ENCODE peak calls at places on chromosome 10, in seven cellular contexts. One of them, this sample, is unnamed.

GRCh38 chr10:44966129-44966815 is 6.7 kb downstream of the RASSF4 start:
- DNase-seq in stimulated activated CD8-positive, alpha-beta memory T cell treated with anti-CD3 and anti-CD28 coated beads, Interleukin-12 subunit alpha, Interleukin-12 subunit beta, amount 100 ng/mL, for 4 hours: no peak
- DNase-seq in NCI-H1105: no peak
- DNase-seq in Right ventricle myocardium superior: no peak
- DNase-seq in activated CD4-positive, CD25-positive, alpha-beta regulatory T cell treated with anti-CD3 and anti-CD28 coated beads, Interleukin-2, amount 50 U/mL, for 16 hours: no peak
- DNase-seq in NCI-H2029 treated with DMSO at 0.1 percent for 48 hours: no peak
- DNase-seq in NCI-H82: no peak
- DNase-seq in this sample: no peak

GRCh38 chr10:133356549-133356948 is 1.3 kb downstream of the FUOM start:
- DNase-seq in NCI-H82: no peak
- DNase-seq in activated CD4-positive, CD25-positive, alpha-beta regulatory T cell treated with anti-CD3 and anti-CD28 coated beads, Interleukin-2, amount 50 U/mL, for 16 hours: no peak
- DNase-seq in stimulated activated CD8-positive, alpha-beta memory T cell treated with anti-CD3 and anti-CD28 coated beads, Interleukin-12 subunit alpha, Interleukin-12 subunit beta, amount 100 ng/mL, for 4 hours: no peak
- DNase-seq in Right ventricle myocardium superior: peak; percentile 43
- DNase-seq in NCI-H1105: no peak
- DNase-seq in NCI-H2029 treated with DMSO at 0.1 percent for 48 hours: no peak
- DNase-seq in this sample: no peak

GRCh38 chr10:129676014-129676413 is 209.0 kb downstream of the MGMT start:
- DNase-seq in stimulated activated CD8-positive, alpha-beta memory T cell treated with anti-CD3 and anti-CD28 coated beads, Interleukin-12 subunit alpha, Interleukin-12 subunit beta, amount 100 ng/mL, for 4 hours: no peak
- DNase-seq in NCI-H1105: no peak
- DNase-seq in Right ventricle myocardium superior: no peak
- DNase-seq in NCI-H82: no peak
- DNase-seq in NCI-H2029 treated with DMSO at 0.1 percent for 48 hours: no peak
- DNase-seq in activated CD4-positive, CD25-positive, alpha-beta regulatory T cell treated with anti-CD3 and anti-CD28 coated beads, Interleukin-2, amount 50 U/mL, for 16 hours: no peak
- DNase-seq in this sample: no peak

GRCh38 chr10:102152545-102152890 is 329 bp downstream of the NOLC1 start:
- DNase-seq in NCI-H82: peak; percentile 60
- DNase-seq in activated CD4-positive, CD25-positive, alpha-beta regulatory T cell treated with anti-CD3 and anti-CD28 coated beads, Interleukin-2, amount 50 U/mL, for 16 hours: no peak
- DNase-seq in NCI-H2029 treated with DMSO at 0.1 percent for 48 hours: no peak
- DNase-seq in Right ventricle myocardium superior: no peak
- DNase-seq in stimulated activated CD8-positive, alpha-beta memory T cell treated with anti-CD3 and anti-CD28 coated beads, Interleukin-12 subunit alpha, Interleukin-12 subunit beta, amount 100 ng/mL, for 4 hours: no peak
- DNase-seq in NCI-H1105: no peak
- DNase-seq in this sample: no peak

GRCh38 chr10:86295351-86295750 is 71.2 kb downstream of the GRID1 start:
- DNase-seq in Right ventricle myocardium superior: no peak
- DNase-seq in NCI-H82: no peak
- DNase-seq in activated CD4-positive, CD25-positive, alpha-beta regulatory T cell treated with anti-CD3 and anti-CD28 coated beads, Interleukin-2, amount 50 U/mL, for 16 hours: no peak
- DNase-seq in stimulated activated CD8-positive, alpha-beta memory T cell treated with anti-CD3 and anti-CD28 coated beads, Interleukin-12 subunit alpha, Interleukin-12 subunit beta, amount 100 ng/mL, for 4 hours: no peak
- DNase-seq in NCI-H2029 treated with DMSO at 0.1 percent for 48 hours: no peak
- DNase-seq in NCI-H1105: no peak
- DNase-seq in this sample: no peak

GRCh38 chr10:45439365-45439764 is 65.3 kb downstream of the ALOX5 start:
- DNase-seq in NCI-H2029 treated with DMSO at 0.1 percent for 48 hours: no peak
- DNase-seq in Right ventricle myocardium superior: no peak
- DNase-seq in activated CD4-positive, CD25-positive, alpha-beta regulatory T cell treated with anti-CD3 and anti-CD28 coated beads, Interleukin-2, amount 50 U/mL, for 16 hours: no peak
- DNase-seq in stimulated activated CD8-positive, alpha-beta memory T cell treated with anti-CD3 and anti-CD28 coated beads, Interleukin-12 subunit alpha, Interleukin-12 subunit beta, amount 100 ng/mL, for 4 hours: no peak
- DNase-seq in NCI-H1105: no peak
- DNase-seq in NCI-H82: no peak
- DNase-seq in this sample: no peak

GRCh38 chr10:82811621-82812020 is 936.6 kb downstream of the NRG3 start:
- DNase-seq in NCI-H1105: no peak
- DNase-seq in Right ventricle myocardium superior: no peak
- DNase-seq in NCI-H2029 treated with DMSO at 0.1 percent for 48 hours: no peak
- DNase-seq in stimulated activated CD8-positive, alpha-beta memory T cell treated with anti-CD3 and anti-CD28 coated beads, Interleukin-12 subunit alpha, Interleukin-12 subunit beta, amount 100 ng/mL, for 4 hours: no peak
- DNase-seq in activated CD4-positive, CD25-positive, alpha-beta regulatory T cell treated with anti-CD3 and anti-CD28 coated beads, Interleukin-2, amount 50 U/mL, for 16 hours: no peak
- DNase-seq in NCI-H82: peak; percentile 46
- DNase-seq in this sample: peak; percentile 65

GRCh38 chr10:88932539-88933256 is 19.9 kb downstream of the ACTA2 start:
- DNase-seq in activated CD4-positive, CD25-positive, alpha-beta regulatory T cell treated with anti-CD3 and anti-CD28 coated beads, Interleukin-2, amount 50 U/mL, for 16 hours: peak; percentile 16
- DNase-seq in NCI-H1105: peak; percentile 50
- DNase-seq in NCI-H82: peak; percentile 85
- DNase-seq in Right ventricle myocardium superior: no peak
- DNase-seq in NCI-H2029 treated with DMSO at 0.1 percent for 48 hours: peak; percentile 58
- DNase-seq in stimulated activated CD8-positive, alpha-beta memory T cell treated with anti-CD3 and anti-CD28 coated beads, Interleukin-12 subunit alpha, Interleukin-12 subunit beta, amount 100 ng/mL, for 4 hours: no peak
- DNase-seq in this sample: peak; percentile 90